ENCODE peak calls at places on chromosomes 13 and 19, in ten cellular contexts. One of them, this sample, is unnamed.

GRCh38 chr13:82654851-82655517 is 1227.3 kb downstream of the SLITRK1 start:
- DNase-seq in stimulated activated CD4-positive, alpha-beta T cell treated with anti-CD3 and anti-CD28 coated beads, Interleukin-4, amount 100 ng/mL, for 4 hours: no peak
- DNase-seq in colonic mucosa: peak
- DNase-seq in lower lobe of right lung: peak
- DNase-seq in AG08396: peak
- DNase-seq in upper lobe of right lung: peak
- DNase-seq in NCI-H1105: no peak
- DNase-seq in IMR-90: peak
- DNase-seq in activated T-cell treated with anti-CD3 and anti-CD28 coated beads, Interleukin-2, amount 50 U/mL, for 72 hours: no peak
- DNase-seq in GM03348: peak
- DNase-seq in this sample: no peak

GRCh38 chr13:44132710-44133109 is 240.9 kb upstream of the SERP2 start:
- DNase-seq in stimulated activated CD4-positive, alpha-beta T cell treated with anti-CD3 and anti-CD28 coated beads, Interleukin-4, amount 100 ng/mL, for 4 hours: no peak
- DNase-seq in activated T-cell treated with anti-CD3 and anti-CD28 coated beads, Interleukin-2, amount 50 U/mL, for 72 hours: no peak
- DNase-seq in lower lobe of right lung: peak
- DNase-seq in GM03348: peak
- DNase-seq in NCI-H1105: no peak
- DNase-seq in AG08396: no peak
- DNase-seq in upper lobe of right lung: peak
- DNase-seq in colonic mucosa: no peak
- DNase-seq in IMR-90: peak
- DNase-seq in this sample: peak

GRCh38 chr19:1133471-1133929 is 29.7 kb downstream of the GPX4 start:
- DNase-seq in colonic mucosa: peak
- DNase-seq in IMR-90: no peak
- DNase-seq in stimulated activated CD4-positive, alpha-beta T cell treated with anti-CD3 and anti-CD28 coated beads, Interleukin-4, amount 100 ng/mL, for 4 hours: peak
- DNase-seq in activated T-cell treated with anti-CD3 and anti-CD28 coated beads, Interleukin-2, amount 50 U/mL, for 72 hours: peak
- DNase-seq in lower lobe of right lung: peak
- DNase-seq in GM03348: peak
- DNase-seq in upper lobe of right lung: no peak
- DNase-seq in NCI-H1105: no peak
- DNase-seq in AG08396: peak
- DNase-seq in this sample: no peak

GRCh38 chr13:19182536-19182935 is 912 bp upstream of the TUBA3C start:
- DNase-seq in NCI-H1105: no peak
- DNase-seq in colonic mucosa: peak
- DNase-seq in IMR-90: no peak
- DNase-seq in lower lobe of right lung: no peak
- DNase-seq in stimulated activated CD4-positive, alpha-beta T cell treated with anti-CD3 and anti-CD28 coated beads, Interleukin-4, amount 100 ng/mL, for 4 hours: no peak
- DNase-seq in GM03348: no peak
- DNase-seq in activated T-cell treated with anti-CD3 and anti-CD28 coated beads, Interleukin-2, amount 50 U/mL, for 72 hours: no peak
- DNase-seq in upper lobe of right lung: no peak
- DNase-seq in AG08396: no peak
- DNase-seq in this sample: no peak

GRCh38 chr19:48461651-48461981 is 6.2 kb downstream of the KCNJ14 start:
- DNase-seq in stimulated activated CD4-positive, alpha-beta T cell treated with anti-CD3 and anti-CD28 coated beads, Interleukin-4, amount 100 ng/mL, for 4 hours: no peak
- DNase-seq in upper lobe of right lung: no peak
- DNase-seq in colonic mucosa: no peak
- DNase-seq in AG08396: no peak
- DNase-seq in activated T-cell treated with anti-CD3 and anti-CD28 coated beads, Interleukin-2, amount 50 U/mL, for 72 hours: no peak
- DNase-seq in IMR-90: no peak
- DNase-seq in NCI-H1105: no peak
- DNase-seq in GM03348: no peak
- DNase-seq in lower lobe of right lung: no peak
- DNase-seq in this sample: no peak

GRCh38 chr19:45413497-45413896 is 7.1 kb downstream of the POLR1G start:
- DNase-seq in colonic mucosa: no peak
- DNase-seq in NCI-H1105: no peak
- DNase-seq in GM03348: no peak
- DNase-seq in stimulated activated CD4-positive, alpha-beta T cell treated with anti-CD3 and anti-CD28 coated beads, Interleukin-4, amount 100 ng/mL, for 4 hours: no peak
- DNase-seq in IMR-90: no peak
- DNase-seq in activated T-cell treated with anti-CD3 and anti-CD28 coated beads, Interleukin-2, amount 50 U/mL, for 72 hours: no peak
- DNase-seq in upper lobe of right lung: no peak
- DNase-seq in AG08396: no peak
- DNase-seq in lower lobe of right lung: no peak
- DNase-seq in this sample: no peak

GRCh38 chr19:49264258-49264657 is 60.7 kb downstream of the SLC6A16 start:
- DNase-seq in GM03348: no peak
- DNase-seq in AG08396: no peak
- DNase-seq in activated T-cell treated with anti-CD3 and anti-CD28 coated beads, Interleukin-2, amount 50 U/mL, for 72 hours: no peak
- DNase-seq in IMR-90: no peak
- DNase-seq in lower lobe of right lung: no peak
- DNase-seq in colonic mucosa: no peak
- DNase-seq in upper lobe of right lung: no peak
- DNase-seq in NCI-H1105: no peak
- DNase-seq in stimulated activated CD4-positive, alpha-beta T cell treated with anti-CD3 and anti-CD28 coated beads, Interleukin-4, amount 100 ng/mL, for 4 hours: no peak
- DNase-seq in this sample: no peak

GRCh38 chr13:114054269-114054668 is 78.2 kb downstream of the RASA3 start:
- DNase-seq in IMR-90: no peak
- DNase-seq in upper lobe of right lung: no peak
- DNase-seq in lower lobe of right lung: no peak
- DNase-seq in NCI-H1105: no peak
- DNase-seq in colonic mucosa: no peak
- DNase-seq in GM03348: no peak
- DNase-seq in activated T-cell treated with anti-CD3 and anti-CD28 coated beads, Interleukin-2, amount 50 U/mL, for 72 hours: no peak
- DNase-seq in AG08396: no peak
- DNase-seq in stimulated activated CD4-positive, alpha-beta T cell treated with anti-CD3 and anti-CD28 coated beads, Interleukin-4, amount 100 ng/mL, for 4 hours: no peak
- DNase-seq in this sample: no peak

GRCh38 chr13:34030782-34031181 is 212.8 kb downstream of the RFC3 start:
- DNase-seq in colonic mucosa: no peak
- DNase-seq in upper lobe of right lung: no peak
- DNase-seq in lower lobe of right lung: no peak
- DNase-seq in IMR-90: no peak
- DNase-seq in stimulated activated CD4-positive, alpha-beta T cell treated with anti-CD3 and anti-CD28 coated beads, Interleukin-4, amount 100 ng/mL, for 4 hours: no peak
- DNase-seq in GM03348: no peak
- DNase-seq in NCI-H1105: no peak
- DNase-seq in activated T-cell treated with anti-CD3 and anti-CD28 coated beads, Interleukin-2, amount 50 U/mL, for 72 hours: no peak
- DNase-seq in AG08396: no peak
- DNase-seq in this sample: no peak

GRCh38 chr19:1910169-1910568 is 5.0 kb downstream of the ADAT3 start:
- DNase-seq in AG08396: peak
- DNase-seq in colonic mucosa: no peak
- DNase-seq in upper lobe of right lung: no peak
- DNase-seq in lower lobe of right lung: peak
- DNase-seq in activated T-cell treated with anti-CD3 and anti-CD28 coated beads, Interleukin-2, amount 50 U/mL, for 72 hours: no peak
- DNase-seq in NCI-H1105: no peak
- DNase-seq in GM03348: peak
- DNase-seq in stimulated activated CD4-positive, alpha-beta T cell treated with anti-CD3 and anti-CD28 coated beads, Interleukin-4, amount 100 ng/mL, for 4 hours: no peak
- DNase-seq in IMR-90: peak
- DNase-seq in this sample: peak

GRCh38 chr19:3358919-3359849 is 7.2 kb upstream of the NFIC start:
- DNase-seq in lower lobe of right lung: peak
- DNase-seq in NCI-H1105: no peak
- DNase-seq in AG08396: peak
- DNase-seq in colonic mucosa: peak
- DNase-seq in IMR-90: peak
- DNase-seq in activated T-cell treated with anti-CD3 and anti-CD28 coated beads, Interleukin-2, amount 50 U/mL, for 72 hours: peak
- DNase-seq in GM03348: peak
- DNase-seq in stimulated activated CD4-positive, alpha-beta T cell treated with anti-CD3 and anti-CD28 coated beads, Interleukin-4, amount 100 ng/mL, for 4 hours: peak
- DNase-seq in upper lobe of right lung: peak
- DNase-seq in this sample: peak

GRCh38 chr19:47652285-47652684 is 43.4 kb downstream of the BICRA start:
- DNase-seq in AG08396: no peak
- DNase-seq in GM03348: no peak
- DNase-seq in upper lobe of right lung: no peak
- DNase-seq in NCI-H1105: no peak
- DNase-seq in colonic mucosa: no peak
- DNase-seq in lower lobe of right lung: no peak
- DNase-seq in stimulated activated CD4-positive, alpha-beta T cell treated with anti-CD3 and anti-CD28 coated beads, Interleukin-4, amount 100 ng/mL, for 4 hours: no peak
- DNase-seq in IMR-90: no peak
- DNase-seq in activated T-cell treated with anti-CD3 and anti-CD28 coated beads, Interleukin-2, amount 50 U/mL, for 72 hours: no peak
- DNase-seq in this sample: no peak

GRCh38 chr13:114142640-114143490 is 10.4 kb upstream of the RASA3 start:
- DNase-seq in stimulated activated CD4-positive, alpha-beta T cell treated with anti-CD3 and anti-CD28 coated beads, Interleukin-4, amount 100 ng/mL, for 4 hours: no peak
- DNase-seq in IMR-90: peak
- DNase-seq in activated T-cell treated with anti-CD3 and anti-CD28 coated beads, Interleukin-2, amount 50 U/mL, for 72 hours: peak
- DNase-seq in AG08396: no peak
- DNase-seq in upper lobe of right lung: peak
- DNase-seq in colonic mucosa: peak
- DNase-seq in lower lobe of right lung: peak
- DNase-seq in NCI-H1105: peak
- DNase-seq in GM03348: no peak
- DNase-seq in this sample: peak

GRCh38 chr13:21289475-21289874 is 113.0 kb downstream of the MRPL57 start:
- DNase-seq in IMR-90: no peak
- DNase-seq in lower lobe of right lung: no peak
- DNase-seq in GM03348: no peak
- DNase-seq in AG08396: no peak
- DNase-seq in stimulated activated CD4-positive, alpha-beta T cell treated with anti-CD3 and anti-CD28 coated beads, Interleukin-4, amount 100 ng/mL, for 4 hours: no peak
- DNase-seq in activated T-cell treated with anti-CD3 and anti-CD28 coated beads, Interleukin-2, amount 50 U/mL, for 72 hours: no peak
- DNase-seq in upper lobe of right lung: no peak
- DNase-seq in NCI-H1105: no peak
- DNase-seq in colonic mucosa: no peak
- DNase-seq in this sample: no peak

GRCh38 chr13:25882732-25883357 is 169.0 kb downstream of the SHISA2 start:
- DNase-seq in GM03348: no peak
- DNase-seq in colonic mucosa: no peak
- DNase-seq in activated T-cell treated with anti-CD3 and anti-CD28 coated beads, Interleukin-2, amount 50 U/mL, for 72 hours: no peak
- DNase-seq in IMR-90: no peak
- DNase-seq in AG08396: no peak
- DNase-seq in lower lobe of right lung: no peak
- DNase-seq in NCI-H1105: no peak
- DNase-seq in upper lobe of right lung: no peak
- DNase-seq in stimulated activated CD4-positive, alpha-beta T cell treated with anti-CD3 and anti-CD28 coated beads, Interleukin-4, amount 100 ng/mL, for 4 hours: no peak
- DNase-seq in this sample: peak

GRCh38 chr13:73943137-73943964 is 190.9 kb downstream of the KLF12 start:
- DNase-seq in activated T-cell treated with anti-CD3 and anti-CD28 coated beads, Interleukin-2, amount 50 U/mL, for 72 hours: no peak
- DNase-seq in AG08396: no peak
- DNase-seq in lower lobe of right lung: no peak
- DNase-seq in upper lobe of right lung: no peak
- DNase-seq in stimulated activated CD4-positive, alpha-beta T cell treated with anti-CD3 and anti-CD28 coated beads, Interleukin-4, amount 100 ng/mL, for 4 hours: no peak
- DNase-seq in colonic mucosa: no peak
- DNase-seq in NCI-H1105: no peak
- DNase-seq in IMR-90: no peak
- DNase-seq in GM03348: no peak
- DNase-seq in this sample: no peak

GRCh38 chr13:27401210-27401609 is 23.2 kb upstream of the GTF3A start:
- DNase-seq in NCI-H1105: no peak
- DNase-seq in colonic mucosa: peak
- DNase-seq in IMR-90: no peak
- DNase-seq in activated T-cell treated with anti-CD3 and anti-CD28 coated beads, Interleukin-2, amount 50 U/mL, for 72 hours: no peak
- DNase-seq in upper lobe of right lung: no peak
- DNase-seq in lower lobe of right lung: peak
- DNase-seq in stimulated activated CD4-positive, alpha-beta T cell treated with anti-CD3 and anti-CD28 coated beads, Interleukin-4, amount 100 ng/mL, for 4 hours: no peak
- DNase-seq in GM03348: no peak
- DNase-seq in AG08396: no peak
- DNase-seq in this sample: no peak

GRCh38 chr13:29905845-29906244 is 55.4 kb upstream of the UBL3 start:
- DNase-seq in IMR-90: peak
- DNase-seq in colonic mucosa: peak
- DNase-seq in NCI-H1105: no peak
- DNase-seq in GM03348: peak
- DNase-seq in AG08396: no peak
- DNase-seq in upper lobe of right lung: no peak
- DNase-seq in activated T-cell treated with anti-CD3 and anti-CD28 coated beads, Interleukin-2, amount 50 U/mL, for 72 hours: no peak
- DNase-seq in stimulated activated CD4-positive, alpha-beta T cell treated with anti-CD3 and anti-CD28 coated beads, Interleukin-4, amount 100 ng/mL, for 4 hours: no peak
- DNase-seq in lower lobe of right lung: peak
- DNase-seq in this sample: peak

GRCh38 chr13:67230243-67230773 is at the start of gene PCDH9:
- DNase-seq in activated T-cell treated with anti-CD3 and anti-CD28 coated beads, Interleukin-2, amount 50 U/mL, for 72 hours: peak
- DNase-seq in lower lobe of right lung: peak
- DNase-seq in upper lobe of right lung: peak
- DNase-seq in stimulated activated CD4-positive, alpha-beta T cell treated with anti-CD3 and anti-CD28 coated beads, Interleukin-4, amount 100 ng/mL, for 4 hours: peak
- DNase-seq in GM03348: peak
- DNase-seq in AG08396: peak
- DNase-seq in IMR-90: peak
- DNase-seq in colonic mucosa: peak
- DNase-seq in NCI-H1105: peak
- DNase-seq in this sample: peak

GRCh38 chr19:12880551-12881171 is 588 bp downstream of the DNASE2 start:
- DNase-seq in NCI-H1105: no peak
- DNase-seq in AG08396: peak
- DNase-seq in lower lobe of right lung: peak
- DNase-seq in stimulated activated CD4-positive, alpha-beta T cell treated with anti-CD3 and anti-CD28 coated beads, Interleukin-4, amount 100 ng/mL, for 4 hours: no peak
- DNase-seq in upper lobe of right lung: peak
- DNase-seq in activated T-cell treated with anti-CD3 and anti-CD28 coated beads, Interleukin-2, amount 50 U/mL, for 72 hours: no peak
- DNase-seq in IMR-90: peak
- DNase-seq in colonic mucosa: peak
- DNase-seq in GM03348: peak
- DNase-seq in this sample: no peak

GRCh38 chr19:7386308-7386707 is 37.6 kb downstream of the ARHGEF18 start:
- DNase-seq in activated T-cell treated with anti-CD3 and anti-CD28 coated beads, Interleukin-2, amount 50 U/mL, for 72 hours: peak
- DNase-seq in upper lobe of right lung: no peak
- DNase-seq in stimulated activated CD4-positive, alpha-beta T cell treated with anti-CD3 and anti-CD28 coated beads, Interleukin-4, amount 100 ng/mL, for 4 hours: no peak
- DNase-seq in lower lobe of right lung: peak
- DNase-seq in GM03348: no peak
- DNase-seq in colonic mucosa: no peak
- DNase-seq in NCI-H1105: no peak
- DNase-seq in AG08396: no peak
- DNase-seq in IMR-90: no peak
- DNase-seq in this sample: no peak

GRCh38 chr19:8459520-8460260 is 14.9 kb downstream of the HNRNPM start:
- DNase-seq in lower lobe of right lung: no peak
- DNase-seq in upper lobe of right lung: no peak
- DNase-seq in colonic mucosa: no peak
- DNase-seq in activated T-cell treated with anti-CD3 and anti-CD28 coated beads, Interleukin-2, amount 50 U/mL, for 72 hours: no peak
- DNase-seq in IMR-90: peak
- DNase-seq in NCI-H1105: no peak
- DNase-seq in stimulated activated CD4-positive, alpha-beta T cell treated with anti-CD3 and anti-CD28 coated beads, Interleukin-4, amount 100 ng/mL, for 4 hours: no peak
- DNase-seq in AG08396: peak
- DNase-seq in GM03348: peak
- DNase-seq in this sample: peak

GRCh38 chr19:10516671-10517286 is 468 bp downstream of the S1PR5 start:
- DNase-seq in AG08396: no peak
- DNase-seq in activated T-cell treated with anti-CD3 and anti-CD28 coated beads, Interleukin-2, amount 50 U/mL, for 72 hours: no peak
- DNase-seq in GM03348: peak
- DNase-seq in colonic mucosa: no peak
- DNase-seq in NCI-H1105: no peak
- DNase-seq in IMR-90: no peak
- DNase-seq in stimulated activated CD4-positive, alpha-beta T cell treated with anti-CD3 and anti-CD28 coated beads, Interleukin-4, amount 100 ng/mL, for 4 hours: no peak
- DNase-seq in upper lobe of right lung: no peak
- DNase-seq in lower lobe of right lung: no peak
- DNase-seq in this sample: peak

GRCh38 chr13:113360446-113360845 is 3.5 kb downstream of the GRTP1 start:
- DNase-seq in AG08396: no peak
- DNase-seq in stimulated activated CD4-positive, alpha-beta T cell treated with anti-CD3 and anti-CD28 coated beads, Interleukin-4, amount 100 ng/mL, for 4 hours: no peak
- DNase-seq in lower lobe of right lung: peak
- DNase-seq in GM03348: no peak
- DNase-seq in upper lobe of right lung: peak
- DNase-seq in colonic mucosa: no peak
- DNase-seq in NCI-H1105: no peak
- DNase-seq in activated T-cell treated with anti-CD3 and anti-CD28 coated beads, Interleukin-2, amount 50 U/mL, for 72 hours: no peak
- DNase-seq in IMR-90: no peak
- DNase-seq in this sample: no peak

GRCh38 chr19:46603195-46603637 is 2.1 kb downstream of the CALM3 start:
- DNase-seq in AG08396: no peak
- DNase-seq in GM03348: no peak
- DNase-seq in colonic mucosa: peak
- DNase-seq in stimulated activated CD4-positive, alpha-beta T cell treated with anti-CD3 and anti-CD28 coated beads, Interleukin-4, amount 100 ng/mL, for 4 hours: no peak
- DNase-seq in NCI-H1105: no peak
- DNase-seq in activated T-cell treated with anti-CD3 and anti-CD28 coated beads, Interleukin-2, amount 50 U/mL, for 72 hours: no peak
- DNase-seq in IMR-90: no peak
- DNase-seq in upper lobe of right lung: peak
- DNase-seq in lower lobe of right lung: peak
- DNase-seq in this sample: no peak

GRCh38 chr19:34261335-34262109 is 7.2 kb downstream of the GARRE1 start:
- DNase-seq in lower lobe of right lung: no peak
- DNase-seq in stimulated activated CD4-positive, alpha-beta T cell treated with anti-CD3 and anti-CD28 coated beads, Interleukin-4, amount 100 ng/mL, for 4 hours: no peak
- DNase-seq in GM03348: no peak
- DNase-seq in NCI-H1105: no peak
- DNase-seq in IMR-90: no peak
- DNase-seq in upper lobe of right lung: no peak
- DNase-seq in AG08396: no peak
- DNase-seq in colonic mucosa: no peak
- DNase-seq in activated T-cell treated with anti-CD3 and anti-CD28 coated beads, Interleukin-2, amount 50 U/mL, for 72 hours: no peak
- DNase-seq in this sample: no peak

GRCh38 chr13:57633141-57633949 is 1.8 kb downstream of the PCDH17 start:
- DNase-seq in GM03348: no peak
- DNase-seq in stimulated activated CD4-positive, alpha-beta T cell treated with anti-CD3 and anti-CD28 coated beads, Interleukin-4, amount 100 ng/mL, for 4 hours: no peak
- DNase-seq in upper lobe of right lung: peak
- DNase-seq in NCI-H1105: no peak
- DNase-seq in AG08396: peak
- DNase-seq in colonic mucosa: no peak
- DNase-seq in IMR-90: no peak
- DNase-seq in activated T-cell treated with anti-CD3 and anti-CD28 coated beads, Interleukin-2, amount 50 U/mL, for 72 hours: no peak
- DNase-seq in lower lobe of right lung: peak
- DNase-seq in this sample: no peak

GRCh38 chr13:28355822-28356371 is 139.0 kb downstream of the FLT1 start:
- DNase-seq in colonic mucosa: no peak
- DNase-seq in GM03348: no peak
- DNase-seq in activated T-cell treated with anti-CD3 and anti-CD28 coated beads, Interleukin-2, amount 50 U/mL, for 72 hours: peak
- DNase-seq in NCI-H1105: no peak
- DNase-seq in stimulated activated CD4-positive, alpha-beta T cell treated with anti-CD3 and anti-CD28 coated beads, Interleukin-4, amount 100 ng/mL, for 4 hours: no peak
- DNase-seq in upper lobe of right lung: no peak
- DNase-seq in lower lobe of right lung: no peak
- DNase-seq in IMR-90: peak
- DNase-seq in AG08396: no peak
- DNase-seq in this sample: peak

This sample was measured in mesenchymal stem cell.